ENCODE peak calls at places on chromosomes 4 and X, in five cellular contexts. K is heart right ventricle, L is fibroblast of lung, M is Panc1, I is foreskin keratinocyte. C is an unnamed sample.

GRCh38 chrX:107736781-107737531 is 38.6 kb downstream of the TSC22D3 start:
- DNase-seq in I (no peak), K (no peak), L (no peak), M (no peak), C (no peak)

GRCh38 chr4:124636793-124637192 is 75.7 kb downstream of the ANKRD50 start:
- DNase-seq in M (no peak), I (no peak), L (no peak), K (no peak), C (no peak)

GRCh38 chrX:148535639-148536038 is 35.2 kb downstream of the AFF2 start:
- DNase-seq in K (no peak), M (no peak), I (no peak), L (no peak), C (no peak)

GRCh38 chrX:149825424-149825823 is 43.7 kb downstream of the MAGEA9 start:
- DNase-seq in M (no peak), I (no peak), K (no peak), L (no peak), C (peak)

GRCh38 chr4:83484500-83485431 is at the start of gene ABRAXAS1:
- DNase-seq in L (peak), M (peak), I (peak), K (peak), C (peak)

GRCh38 chr4:41181037-41181436 is 33.3 kb downstream of the APBB2 start:
- DNase-seq in K (no peak), I (no peak), L (no peak), M (no peak), C (no peak)

GRCh38 chr4:38509551-38509950 is 154.4 kb upstream of the KLF3 start:
- DNase-seq in M (no peak), L (no peak), K (no peak), I (no peak), C (no peak)

GRCh38 chr4:142404191-142404611 is 441.9 kb downstream of the INPP4B start:
- DNase-seq in L (peak), I (peak), M (no peak), K (peak), C (no peak)

GRCh38 chrX:33062016-33062415 is 149.3 kb downstream of the DMD start:
- DNase-seq in K (no peak), M (no peak), I (no peak), L (no peak), C (no peak)

GRCh38 chr4:70589785-70590184 is 2.3 kb upstream of the AMBN start:
- DNase-seq in K (no peak), M (no peak), L (no peak), I (no peak), C (no peak)

GRCh38 chrX:15244421-15244820 is 25.5 kb downstream of the ASB9 start:
- DNase-seq in M (no peak), I (no peak), L (no peak), K (no peak), C (no peak)

GRCh38 chrX:15241258-15241657 is 28.6 kb downstream of the ASB9 start:
- DNase-seq in K (no peak), L (no peak), M (no peak), I (no peak), C (no peak)

GRCh38 chrX:15245896-15246295 is 24.0 kb downstream of the ASB9 start:
- DNase-seq in M (no peak), L (no peak), I (no peak), K (no peak), C (no peak)

GRCh38 chrX:15240414-15240813 is 29.5 kb downstream of the ASB9 start:
- DNase-seq in L (no peak), M (no peak), K (no peak), I (no peak), C (no peak)

GRCh38 chrX:15242899-15243555 is 26.9 kb downstream of the ASB9 start:
- DNase-seq in K (peak), L (peak), M (peak), I (no peak), C (peak)
- TF ChIP-seq CTCF in K (peak), L (peak), M (peak), I (peak), C (peak)

GRCh38 chr4:7705602-7706001 is 234.1 kb downstream of the AFAP1 start:
- DNase-seq in I (no peak), K (no peak), L (no peak), M (no peak), C (no peak)

GRCh38 chr4:7704625-7705024 is 235.0 kb downstream of the AFAP1 start:
- DNase-seq in K (no peak), M (no peak), L (no peak), I (no peak), C (no peak)

GRCh38 chr4:7704091-7704490 is 235.6 kb downstream of the AFAP1 start:
- DNase-seq in L (no peak), M (no peak), I (no peak), K (no peak), C (no peak)

GRCh38 chr4:7703669-7704068 is 236.0 kb downstream of the AFAP1 start:
- DNase-seq in M (no peak), K (no peak), I (no peak), L (no peak), C (no peak)

DNA sequence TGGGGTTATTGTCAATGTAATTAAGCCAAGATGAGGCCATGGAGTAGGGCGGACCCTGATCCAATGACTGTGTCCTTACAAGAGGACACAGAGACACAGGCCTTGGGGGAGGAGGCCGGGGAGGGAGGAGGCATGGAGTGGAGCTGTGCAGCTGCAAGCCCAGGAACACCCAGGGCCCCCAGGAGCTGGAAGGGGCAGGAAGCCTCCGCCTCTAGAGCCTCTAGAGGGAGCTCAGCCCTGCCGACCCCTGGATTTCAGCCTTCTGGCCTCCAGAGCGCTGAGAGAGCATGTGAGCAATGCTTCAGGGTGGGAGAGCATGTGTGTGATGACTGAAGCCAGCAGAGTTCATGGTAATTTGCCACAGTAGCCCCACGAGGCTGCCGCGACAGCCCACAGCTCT is 234.6 kb downstream of the AFAP1 start:
- DNase-seq in I (no peak), L (no peak), K (peak), M (no peak), C (no peak)
- TF ChIP-seq CTCF in I (no peak), L (no peak), K (no peak), M (no peak), C (no peak)

GRCh38 chrX:119417842-119418241 is 18.7 kb downstream of the SLC25A43 start:
- DNase-seq in K (no peak), L (peak), I (no peak), M (no peak), C (no peak)
- TF ChIP-seq CTCF in K (peak), L (peak), I (peak), M (peak), C (no peak)

DNA sequence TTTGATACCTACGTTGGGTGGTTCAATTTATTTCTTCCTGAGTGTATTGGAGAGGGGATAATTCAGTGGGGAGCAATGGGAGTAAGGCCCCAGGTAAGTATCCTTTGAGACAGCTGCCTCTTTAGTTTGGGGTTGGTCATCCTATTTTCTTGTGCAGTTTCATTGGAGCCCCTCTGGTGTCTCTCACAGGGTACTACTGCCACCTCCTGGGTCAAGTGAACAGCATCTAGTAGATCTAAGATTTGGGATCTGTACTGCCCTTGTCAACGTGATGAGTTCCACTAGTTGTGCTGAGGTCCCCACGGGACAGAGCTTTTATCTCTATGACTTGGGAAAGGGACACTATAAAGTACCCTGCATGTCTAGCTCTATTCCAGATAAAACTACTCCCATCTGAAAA is 80.6 kb downstream of the PBDC1 start:
- DNase-seq in K (peak), M (peak), I (no peak), L (peak), C (peak)
- TF ChIP-seq CTCF in K (peak), M (peak), I (peak), L (peak), C (no peak)

GRCh38 chrX:125742811-125743210 is 423.1 kb downstream of the TEX13C start:
- DNase-seq in M (no peak), K (no peak), L (no peak), I (no peak), C (no peak)

DNA sequence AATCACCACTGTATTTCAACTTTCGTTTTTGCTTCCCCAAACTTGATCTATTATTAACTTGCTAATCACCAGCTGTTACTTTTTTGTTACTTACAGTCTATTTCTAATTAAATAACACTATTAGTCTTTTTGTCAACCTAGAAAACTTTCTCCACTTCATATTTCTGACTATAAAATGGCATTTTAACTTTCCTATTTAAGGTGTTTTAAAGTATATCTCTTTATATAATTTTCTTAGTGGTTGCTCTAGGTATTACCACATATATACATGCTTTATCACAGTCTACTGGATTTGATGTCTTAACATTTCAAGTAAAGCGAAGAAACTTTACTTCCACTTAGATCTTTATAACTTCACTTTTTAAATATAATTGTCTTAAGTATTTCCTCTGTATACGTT is 421.2 kb downstream of the DCAF12L2 start:
- DNase-seq in L (no peak), I (no peak), K (no peak), M (no peak), C (no peak)
- TF ChIP-seq CTCF in L (no peak), I (no peak), K (peak), M (no peak), C (no peak)

GRCh38 chrX:153794018-153794896 is at the start of the genes IDH3G and SSR4:
- DNase-seq in K (peak), I (peak), M (peak), L (peak), C (peak)
- TF ChIP-seq CTCF in K (no peak), I (peak), M (no peak), L (no peak), C (no peak)